ENCODE peak calls at places on chromosome X, in five cellular contexts. One of them, this sample, is unnamed.

GRCh38 chrX:38717871-38718270 is 83.4 kb upstream of the MID1IP1 start:
- DNase-seq in activated T-helper 1 cell treated with anti-CD3 and anti-CD28 coated beads, Interleukin-12 subunit alpha, Interleukin-12 subunit beta, Interleukin-2, Interleukin-4 antibody, amounts not matched to agents 30 ng/mL and 10 ng/mL and 1 ng/mL, durations not matched to agents 14 hours and 24 hours and 36 hours: no peak
- DNase-seq in substantia nigra: no peak
- DNase-seq in iris pigment epithelial cell: peak; percentile 35
- DNase-seq in NCI-H774: no peak
- DNase-seq in this sample: peak; percentile 8

GRCh38 chrX:51878056-51878455 is 15.4 kb upstream of the MAGED1 start:
- DNase-seq in activated T-helper 1 cell treated with anti-CD3 and anti-CD28 coated beads, Interleukin-12 subunit alpha, Interleukin-12 subunit beta, Interleukin-2, Interleukin-4 antibody, amounts not matched to agents 30 ng/mL and 10 ng/mL and 1 ng/mL, durations not matched to agents 14 hours and 24 hours and 36 hours: no peak
- DNase-seq in substantia nigra: no peak
- DNase-seq in iris pigment epithelial cell: peak; percentile 29
- DNase-seq in NCI-H774: no peak
- DNase-seq in this sample: no peak

GRCh38 chrX:68508799-68509198 is 9.9 kb downstream of the YIPF6 start:
- DNase-seq in activated T-helper 1 cell treated with anti-CD3 and anti-CD28 coated beads, Interleukin-12 subunit alpha, Interleukin-12 subunit beta, Interleukin-2, Interleukin-4 antibody, amounts not matched to agents 30 ng/mL and 10 ng/mL and 1 ng/mL, durations not matched to agents 14 hours and 24 hours and 36 hours: no peak
- DNase-seq in substantia nigra: no peak
- DNase-seq in iris pigment epithelial cell: peak; percentile 12
- DNase-seq in NCI-H774: no peak
- DNase-seq in this sample: no peak

GRCh38 chrX:34884693-34885277 is 57.8 kb upstream of the FAM47B start:
- DNase-seq in activated T-helper 1 cell treated with anti-CD3 and anti-CD28 coated beads, Interleukin-12 subunit alpha, Interleukin-12 subunit beta, Interleukin-2, Interleukin-4 antibody, amounts not matched to agents 30 ng/mL and 10 ng/mL and 1 ng/mL, durations not matched to agents 14 hours and 24 hours and 36 hours: no peak
- DNase-seq in substantia nigra: no peak
- DNase-seq in iris pigment epithelial cell: peak; percentile 88
- DNase-seq in NCI-H774: no peak
- DNase-seq in this sample: no peak

GRCh38 chrX:77937291-77937690 is 26.8 kb downstream of the ATP7A start:
- DNase-seq in activated T-helper 1 cell treated with anti-CD3 and anti-CD28 coated beads, Interleukin-12 subunit alpha, Interleukin-12 subunit beta, Interleukin-2, Interleukin-4 antibody, amounts not matched to agents 30 ng/mL and 10 ng/mL and 1 ng/mL, durations not matched to agents 14 hours and 24 hours and 36 hours: no peak
- DNase-seq in substantia nigra: no peak
- DNase-seq in iris pigment epithelial cell: peak; percentile 70
- DNase-seq in NCI-H774: no peak
- DNase-seq in this sample: no peak

GRCh38 chrX:2784026-2784425 is 32.2 kb downstream of the XG start:
- DNase-seq in activated T-helper 1 cell treated with anti-CD3 and anti-CD28 coated beads, Interleukin-12 subunit alpha, Interleukin-12 subunit beta, Interleukin-2, Interleukin-4 antibody, amounts not matched to agents 30 ng/mL and 10 ng/mL and 1 ng/mL, durations not matched to agents 14 hours and 24 hours and 36 hours: no peak
- DNase-seq in substantia nigra: no peak
- DNase-seq in iris pigment epithelial cell: no peak
- DNase-seq in NCI-H774: no peak
- DNase-seq in this sample: no peak

GRCh38 chrX:155718964-155719586 is 106.3 kb upstream of the TMLHE start:
- DNase-seq in activated T-helper 1 cell treated with anti-CD3 and anti-CD28 coated beads, Interleukin-12 subunit alpha, Interleukin-12 subunit beta, Interleukin-2, Interleukin-4 antibody, amounts not matched to agents 30 ng/mL and 10 ng/mL and 1 ng/mL, durations not matched to agents 14 hours and 24 hours and 36 hours: no peak
- DNase-seq in substantia nigra: no peak
- DNase-seq in iris pigment epithelial cell: no peak
- DNase-seq in NCI-H774: no peak
- DNase-seq in this sample: no peak

GRCh38 chrX:38799995-38800394 is 1.3 kb upstream of the MID1IP1 start:
- DNase-seq in activated T-helper 1 cell treated with anti-CD3 and anti-CD28 coated beads, Interleukin-12 subunit alpha, Interleukin-12 subunit beta, Interleukin-2, Interleukin-4 antibody, amounts not matched to agents 30 ng/mL and 10 ng/mL and 1 ng/mL, durations not matched to agents 14 hours and 24 hours and 36 hours: no peak
- DNase-seq in substantia nigra: peak; percentile 39
- DNase-seq in iris pigment epithelial cell: no peak
- DNase-seq in NCI-H774: no peak
- DNase-seq in this sample: peak; percentile 36

GRCh38 chrX:153595859-153596857 is 2.8 kb downstream of the CCNQ start:
- DNase-seq in activated T-helper 1 cell treated with anti-CD3 and anti-CD28 coated beads, Interleukin-12 subunit alpha, Interleukin-12 subunit beta, Interleukin-2, Interleukin-4 antibody, amounts not matched to agents 30 ng/mL and 10 ng/mL and 1 ng/mL, durations not matched to agents 14 hours and 24 hours and 36 hours: no peak
- DNase-seq in substantia nigra: no peak
- DNase-seq in iris pigment epithelial cell: no peak
- DNase-seq in NCI-H774: no peak
- DNase-seq in this sample: no peak

GRCh38 chrX:144388738-144389137 is 504.9 kb downstream of the UBE2NL start:
- DNase-seq in activated T-helper 1 cell treated with anti-CD3 and anti-CD28 coated beads, Interleukin-12 subunit alpha, Interleukin-12 subunit beta, Interleukin-2, Interleukin-4 antibody, amounts not matched to agents 30 ng/mL and 10 ng/mL and 1 ng/mL, durations not matched to agents 14 hours and 24 hours and 36 hours: no peak
- DNase-seq in substantia nigra: no peak
- DNase-seq in iris pigment epithelial cell: no peak
- DNase-seq in NCI-H774: no peak
- DNase-seq in this sample: no peak

GRCh38 chrX:47172549-47172948 is 21.1 kb upstream of the UBA1 start:
- DNase-seq in activated T-helper 1 cell treated with anti-CD3 and anti-CD28 coated beads, Interleukin-12 subunit alpha, Interleukin-12 subunit beta, Interleukin-2, Interleukin-4 antibody, amounts not matched to agents 30 ng/mL and 10 ng/mL and 1 ng/mL, durations not matched to agents 14 hours and 24 hours and 36 hours: no peak
- DNase-seq in substantia nigra: no peak
- DNase-seq in iris pigment epithelial cell: no peak
- DNase-seq in NCI-H774: no peak
- DNase-seq in this sample: no peak

GRCh38 chrX:72123471-72124185 is 8.1 kb downstream of the RTL5 start:
- DNase-seq in activated T-helper 1 cell treated with anti-CD3 and anti-CD28 coated beads, Interleukin-12 subunit alpha, Interleukin-12 subunit beta, Interleukin-2, Interleukin-4 antibody, amounts not matched to agents 30 ng/mL and 10 ng/mL and 1 ng/mL, durations not matched to agents 14 hours and 24 hours and 36 hours: no peak
- DNase-seq in substantia nigra: no peak
- DNase-seq in iris pigment epithelial cell: peak; percentile 49
- DNase-seq in NCI-H774: no peak
- DNase-seq in this sample: peak; percentile 59

GRCh38 chrX:147602297-147602696 is 309.4 kb upstream of the FMR1 start:
- DNase-seq in activated T-helper 1 cell treated with anti-CD3 and anti-CD28 coated beads, Interleukin-12 subunit alpha, Interleukin-12 subunit beta, Interleukin-2, Interleukin-4 antibody, amounts not matched to agents 30 ng/mL and 10 ng/mL and 1 ng/mL, durations not matched to agents 14 hours and 24 hours and 36 hours: no peak
- DNase-seq in substantia nigra: no peak
- DNase-seq in iris pigment epithelial cell: no peak
- DNase-seq in NCI-H774: no peak
- DNase-seq in this sample: no peak

GRCh38 chrX:71989768-71990167 is 79.1 kb downstream of the NHSL2 start:
- DNase-seq in activated T-helper 1 cell treated with anti-CD3 and anti-CD28 coated beads, Interleukin-12 subunit alpha, Interleukin-12 subunit beta, Interleukin-2, Interleukin-4 antibody, amounts not matched to agents 30 ng/mL and 10 ng/mL and 1 ng/mL, durations not matched to agents 14 hours and 24 hours and 36 hours: no peak
- DNase-seq in substantia nigra: no peak
- DNase-seq in iris pigment epithelial cell: no peak
- DNase-seq in NCI-H774: no peak
- DNase-seq in this sample: no peak

GRCh38 chrX:53028678-53029077 is 19.9 kb upstream of the GPR173 start:
- DNase-seq in activated T-helper 1 cell treated with anti-CD3 and anti-CD28 coated beads, Interleukin-12 subunit alpha, Interleukin-12 subunit beta, Interleukin-2, Interleukin-4 antibody, amounts not matched to agents 30 ng/mL and 10 ng/mL and 1 ng/mL, durations not matched to agents 14 hours and 24 hours and 36 hours: no peak
- DNase-seq in substantia nigra: no peak
- DNase-seq in iris pigment epithelial cell: no peak
- DNase-seq in NCI-H774: no peak
- DNase-seq in this sample: no peak

GRCh38 chrX:40168183-40169015 is 70.6 kb upstream of the BCOR start:
- DNase-seq in activated T-helper 1 cell treated with anti-CD3 and anti-CD28 coated beads, Interleukin-12 subunit alpha, Interleukin-12 subunit beta, Interleukin-2, Interleukin-4 antibody, amounts not matched to agents 30 ng/mL and 10 ng/mL and 1 ng/mL, durations not matched to agents 14 hours and 24 hours and 36 hours: no peak
- DNase-seq in substantia nigra: no peak
- DNase-seq in iris pigment epithelial cell: no peak
- DNase-seq in NCI-H774: no peak
- DNase-seq in this sample: no peak

GRCh38 chrX:136577562-136577961 is 45.5 kb downstream of the VGLL1 start:
- DNase-seq in activated T-helper 1 cell treated with anti-CD3 and anti-CD28 coated beads, Interleukin-12 subunit alpha, Interleukin-12 subunit beta, Interleukin-2, Interleukin-4 antibody, amounts not matched to agents 30 ng/mL and 10 ng/mL and 1 ng/mL, durations not matched to agents 14 hours and 24 hours and 36 hours: peak; percentile 63
- DNase-seq in substantia nigra: peak; percentile 16
- DNase-seq in iris pigment epithelial cell: peak; percentile 54
- DNase-seq in NCI-H774: peak; percentile 55
- DNase-seq in this sample: peak; percentile 42

GRCh38 chrX:24055043-24055356 is 244 bp downstream of the EIF2S3 start:
- DNase-seq in activated T-helper 1 cell treated with anti-CD3 and anti-CD28 coated beads, Interleukin-12 subunit alpha, Interleukin-12 subunit beta, Interleukin-2, Interleukin-4 antibody, amounts not matched to agents 30 ng/mL and 10 ng/mL and 1 ng/mL, durations not matched to agents 14 hours and 24 hours and 36 hours: no peak
- DNase-seq in substantia nigra: no peak
- DNase-seq in iris pigment epithelial cell: no peak
- DNase-seq in NCI-H774: no peak
- DNase-seq in this sample: no peak

This sample was measured in HL-60.